ENCODE peak calls at places on chromosome 6, in five cellular contexts. X is osteoblast, O is astrocyte of the spinal cord, J is RWPE1, E is foreskin fibroblast. D is an unnamed sample.

GRCh38 chr6:148177589-148178233 is 164.9 kb upstream of the SASH1 start:
- DNase-seq in E (peak), J (peak), X (peak), O (peak), D (peak)

GRCh38 chr6:52728394-52728793 is 34.9 kb downstream of the GSTA2 start:
- DNase-seq in O (no peak), E (no peak), X (no peak), J (no peak), D (no peak)

GRCh38 chr6:15853259-15853658 is 190.4 kb upstream of the DTNBP1 start:
- DNase-seq in X (no peak), E (no peak), J (no peak), O (no peak), D (no peak)

GRCh38 chr6:158046201-158047119 is 64.8 kb downstream of the SYNJ2 start:
- DNase-seq in J (no peak), O (no peak), X (peak), E (no peak), D (no peak)

GRCh38 chr6:163688971-163689370 is 274.5 kb downstream of the QKI start:
- DNase-seq in O (peak), J (no peak), X (no peak), E (no peak), D (no peak)

GRCh38 chr6:44730771-44731391 is 343.4 kb downstream of the CDC5L start:
- DNase-seq in J (no peak), E (peak), O (peak), X (peak), D (no peak)

GRCh38 chr6:170108890-170109587 is 181.8 kb downstream of the DLL1 start:
- DNase-seq in O (no peak), J (no peak), E (no peak), X (peak), D (no peak)

GRCh38 chr6:15504040-15504491 is 158.8 kb downstream of the DTNBP1 start:
- DNase-seq in E (no peak), J (no peak), O (peak), X (peak), D (no peak)

GRCh38 chr6:21396313-21396712 is 197.2 kb upstream of the SOX4 start:
- DNase-seq in E (peak), X (peak), O (peak), J (peak), D (no peak)

GRCh38 chr6:140052757-140053729 is 678.6 kb upstream of the CITED2 start:
- DNase-seq in O (peak), E (no peak), X (peak), J (no peak), D (peak)

GRCh38 chr6:123423130-123423529 is 213.6 kb downstream of the TRDN start:
- DNase-seq in O (no peak), X (no peak), J (no peak), E (no peak), D (no peak)

GRCh38 chr6:124679392-124679791 is 282.8 kb upstream of the RNF217 start:
- DNase-seq in O (no peak), X (peak), J (peak), E (peak), D (no peak)

GRCh38 chr6:72554761-72555221 is 67.1 kb upstream of the KCNQ5 start:
- DNase-seq in J (no peak), X (no peak), E (no peak), O (peak), D (no peak)

GRCh38 chr6:27651371-27651732 is 178.4 kb upstream of the ZNF184 start:
- DNase-seq in O (no peak), J (no peak), X (no peak), E (no peak), D (no peak)

GRCh38 chr6:144955392-144955791 is 670.3 kb downstream of the UTRN start:
- DNase-seq in O (no peak), E (no peak), J (no peak), X (no peak), D (no peak)
- TF ChIP-seq CTCF in O (no peak), E (no peak), J (no peak), X (no peak), D (no peak)

DNA sequence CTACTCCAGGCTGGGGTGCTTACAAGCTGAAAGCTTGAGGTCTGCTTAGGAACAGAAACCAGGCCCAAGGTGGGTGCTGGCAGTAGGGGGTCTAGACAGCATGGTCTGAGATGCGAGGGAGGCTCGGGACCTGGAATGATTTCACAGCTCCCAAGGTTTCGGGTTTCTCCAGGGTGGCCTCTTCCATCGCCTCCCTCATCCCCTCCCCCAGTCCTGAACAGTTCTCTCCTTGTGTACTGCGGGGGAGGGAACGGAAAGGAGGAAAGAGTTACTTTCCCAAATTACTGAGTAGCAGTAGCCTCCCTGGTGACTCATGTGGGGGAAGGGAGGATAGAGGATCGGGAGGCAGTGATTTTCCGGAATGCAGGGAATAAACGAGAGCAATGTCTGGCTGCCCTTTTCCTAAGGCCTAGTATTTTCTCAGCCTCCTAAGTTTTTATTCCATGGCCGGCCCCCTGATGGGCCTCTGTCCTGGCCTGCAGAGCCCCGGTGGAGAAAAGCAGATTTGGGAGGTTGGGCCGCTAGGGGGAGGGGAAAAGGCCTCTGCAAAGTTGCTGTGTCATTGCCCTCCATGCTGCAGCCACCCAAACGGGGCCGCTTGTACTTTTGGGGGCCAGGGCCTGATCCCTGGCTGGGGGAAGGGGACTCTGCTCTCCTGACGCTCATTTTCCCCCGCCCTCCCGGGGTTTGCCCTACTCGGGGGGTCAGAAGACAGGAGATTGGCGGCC is 1.5 kb downstream of the BRD2 start:
- DNase-seq in X (peak), J (peak), E (peak), O (peak), D (peak)
- TF ChIP-seq CTCF in X (no peak), J (no peak), E (no peak), O (no peak), D (peak)

DNA sequence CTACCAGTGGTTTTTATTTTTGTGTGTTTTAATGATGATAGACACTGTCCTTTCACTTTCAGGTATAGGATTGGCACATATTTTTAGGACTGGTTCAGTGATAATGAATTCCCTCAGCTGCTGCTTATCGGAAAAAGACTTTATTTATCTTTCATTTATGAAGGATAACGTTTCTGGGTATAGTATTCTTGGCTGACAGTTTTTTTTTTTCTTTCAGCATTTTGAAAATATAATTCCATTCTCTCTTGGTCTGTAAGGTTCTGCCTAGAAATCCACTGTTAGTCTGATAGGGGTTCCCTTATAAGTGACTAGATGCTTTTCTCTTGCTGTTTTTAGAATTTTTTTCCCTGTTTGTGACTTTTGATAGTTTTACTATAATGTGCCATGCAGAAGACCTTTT is 313.1 kb downstream of the TENT5A start:
- DNase-seq in X (no peak), O (no peak), J (no peak), E (no peak), D (no peak)
- TF ChIP-seq CTCF in X (no peak), O (no peak), J (no peak), E (no peak), D (no peak)

GRCh38 chr6:13275435-13275989 is 52.8 kb downstream of the TBC1D7 start:
- DNase-seq in X (no peak), J (no peak), O (no peak), E (no peak), D (no peak)

GRCh38 chr6:13278991-13279390 is 49.3 kb downstream of the TBC1D7 start:
- DNase-seq in O (no peak), X (no peak), E (peak), J (no peak), D (no peak)

GRCh38 chr6:13277231-13277630 is 51.1 kb downstream of the TBC1D7 start:
- DNase-seq in O (no peak), X (no peak), E (no peak), J (no peak), D (no peak)

GRCh38 chr6:13280253-13280652 is 48.1 kb downstream of the TBC1D7 start:
- DNase-seq in X (no peak), J (no peak), E (no peak), O (no peak), D (no peak)

GRCh38 chr6:13278184-13278583 is 50.2 kb downstream of the TBC1D7 start:
- DNase-seq in J (no peak), X (no peak), O (no peak), E (no peak), D (no peak)
- TF ChIP-seq CTCF in J (no peak), X (no peak), O (no peak), E (peak), D (peak)

GRCh38 chr6:149864578-149865535 is 698 bp upstream of the LRP11 start:
- DNase-seq in J (peak), O (peak), X (peak), E (peak), D (peak)
- TF ChIP-seq CTCF in J (peak), O (peak), X (peak), E (peak), D (peak)

DNA sequence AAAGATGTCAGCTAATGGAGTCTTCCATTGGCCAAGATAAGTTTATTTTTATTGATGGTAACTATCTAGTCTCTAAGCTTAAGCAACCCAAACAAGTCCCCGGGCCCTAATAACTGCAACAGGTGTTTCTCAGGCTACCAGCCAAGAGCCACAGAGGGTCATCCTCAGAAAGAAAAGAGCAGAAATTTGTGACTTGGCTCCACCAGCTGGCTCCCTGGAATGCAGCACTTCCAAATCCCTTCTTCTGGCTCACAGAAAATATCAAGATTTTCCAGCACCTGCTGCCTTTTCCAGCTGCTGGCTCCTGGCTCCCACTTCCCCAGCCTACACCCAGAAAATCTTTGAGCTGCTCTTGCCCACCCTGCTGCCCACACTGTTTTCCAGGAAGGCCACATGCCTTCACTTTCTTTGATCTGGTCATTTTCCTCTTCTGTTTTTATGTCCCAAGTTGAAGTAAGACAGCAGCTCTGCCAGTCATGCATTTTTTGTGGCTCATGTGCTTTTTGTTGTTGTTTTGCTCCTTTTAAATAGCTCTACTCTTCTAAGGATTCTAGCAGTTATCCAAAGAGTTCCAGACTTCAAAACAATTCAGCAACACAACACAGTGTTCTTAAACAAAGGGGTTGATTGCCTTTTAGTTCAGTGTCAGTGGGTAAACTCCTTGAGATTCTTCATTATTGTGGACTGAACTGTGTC is 151.0 kb upstream of the SMLR1 start:
- DNase-seq in X (no peak), E (no peak), O (no peak), J (no peak), D (no peak)
- TF ChIP-seq CTCF in X (no peak), E (no peak), O (peak), J (no peak), D (no peak)

D was measured in GM13977.